ENCODE peak calls at places on chromosome 14, in seven cellular contexts. S is stimulated activated CD4-positive, alpha-beta T cell treated with anti-CD3 and anti-CD28 coated beads, Interleukin-12 subunit alpha, Interleukin-12 subunit beta, amount 100 ng/mL, for 4 hours; F is SK-N-DZ; W is AML-193; U is astrocyte of the spinal cord; H is T47D; M is activated T-cell treated with anti-CD3 and anti-CD28 coated beads, Interleukin-2, amount 50 U/mL, for 72 hours. Y is an unnamed sample.

GRCh38 chr14:24171422-24172260 is at the start of gene REC8:
- DNase-seq in S (peak), W (peak), M (peak), U (peak), H (no peak), F (peak), Y (peak)

GRCh38 chr14:38171197-38171596 is 36.5 kb upstream of the SSTR1 start:
- DNase-seq in S (no peak), F (no peak), H (no peak), W (no peak), M (no peak), U (peak), Y (no peak)

GRCh38 chr14:103543721-103544626 is 15.0 kb downstream of the TRMT61A start:
- DNase-seq in F (no peak), S (no peak), W (no peak), U (no peak), H (no peak), M (no peak), Y (no peak)

GRCh38 chr14:67580336-67581230 is 19.5 kb downstream of the PIGH start:
- DNase-seq in S (no peak), H (no peak), M (no peak), W (no peak), U (no peak), F (no peak), Y (no peak)

GRCh38 chr14:68927956-68928675 is 51.0 kb downstream of the ACTN1 start:
- DNase-seq in W (no peak), M (peak), F (no peak), H (no peak), S (no peak), U (no peak), Y (no peak)

GRCh38 chr14:92532490-92533163 is 19.0 kb downstream of the RIN3 start:
- DNase-seq in F (no peak), W (no peak), H (no peak), M (no peak), S (no peak), U (no peak), Y (no peak)

GRCh38 chr14:89673499-89674225 is 256.6 kb upstream of the FOXN3 start:
- DNase-seq in U (peak), H (peak), M (no peak), S (no peak), F (no peak), W (no peak), Y (no peak)

GRCh38 chr14:74945261-74945851 is 10.0 kb downstream of the PGF start:
- DNase-seq in F (no peak), W (peak), M (peak), H (peak), U (no peak), S (peak), Y (no peak)

GRCh38 chr14:63671987-63672386 is 30.3 kb upstream of the WDR89 start:
- DNase-seq in F (no peak), W (no peak), S (no peak), H (no peak), U (no peak), M (no peak), Y (no peak)

GRCh38 chr14:93686313-93686712 is 102.0 kb downstream of the PRIMA1 start:
- DNase-seq in M (no peak), F (no peak), S (no peak), U (no peak), H (peak), W (no peak), Y (no peak)

GRCh38 chr14:32900602-32901001 is 38.1 kb upstream of the NPAS3 start:
- DNase-seq in H (no peak), F (no peak), U (no peak), S (no peak), M (no peak), W (no peak), Y (no peak)

GRCh38 chr14:68039593-68039992 is 220.0 kb downstream of the RAD51B start:
- DNase-seq in U (peak), S (no peak), F (no peak), H (no peak), M (no peak), W (no peak), Y (no peak)

Y was measured in GM10248.